ENCODE peak calls at places on chromosomes 4 and X, in nine cellular contexts. T is sigmoid colon; X is iPS-NIHi11; V is amniotic stem cell; H is sciatic nerve; S is stimulated activated CD8-positive, alpha-beta memory T cell treated with anti-CD3 and anti-CD28 coated beads, Interleukin-7, amount 100 ng/mL, for 1 hour; B is activated CD4-positive, alpha-beta T cell treated with anti-CD3 and anti-CD28 coated beads, Interleukin-2, amount 50 U/mL, for 48 hours; G is SW 1271; I is right lobe of liver. D is an unnamed sample.

GRCh38 chr4:108355523-108356208 is 186.9 kb upstream of the LEF1 start:
- DNase-seq in T (no peak), X (no peak), V (no peak), H (no peak), S (no peak), B (no peak), G (no peak), I (no peak), D (no peak)

GRCh38 chrX:133465254-133465653 is 50.0 kb upstream of the GPC4 start:
- DNase-seq in T (no peak), X (no peak), V (no peak), H (no peak), S (no peak), B (no peak), G (no peak), I (no peak), D (no peak)

GRCh38 chr4:127047930-127048329 is 584.8 kb upstream of the INTU start:
- DNase-seq in T (no peak), X (no peak), V (no peak), H (no peak), S (no peak), B (no peak), G (no peak), I (no peak), D (no peak)

GRCh38 chrX:50594788-50595187 is 124.2 kb upstream of the DGKK start:
- DNase-seq in T (no peak), X (peak; percentile 58), V (no peak), H (no peak), S (no peak), B (no peak), G (no peak), I (no peak), D (no peak)

GRCh38 chr4:76984127-76984526 is 34.6 kb downstream of the SEPTIN11 start:
- DNase-seq in T (peak; percentile 77), X (no peak), V (no peak), H (no peak), S (no peak), B (no peak), G (no peak), I (no peak), D (no peak)

GRCh38 chr4:152225680-152226079 is 310.2 kb downstream of the FBXW7 start:
- DNase-seq in T (no peak), X (no peak), V (no peak), H (no peak), S (no peak), B (no peak), G (no peak), I (no peak), D (no peak)

GRCh38 chr4:114598191-114599121 is at the start of gene UGT8:
- DNase-seq in T (no peak), X (peak; percentile 65), V (no peak), H (peak; percentile 78), S (no peak), B (peak; percentile 54), G (peak; percentile 50), I (peak; percentile 32), D (no peak)

GRCh38 chr4:10108818-10109783 is 7.5 kb downstream of the WDR1 start:
- DNase-seq in T (no peak), X (no peak), V (no peak), H (no peak), S (no peak), B (peak; percentile 54), G (no peak), I (no peak), D (no peak)

GRCh38 chr4:53734584-53735363 is 143.5 kb upstream of the LNX1 start:
- DNase-seq in T (no peak), X (no peak), V (peak; percentile 46), H (no peak), S (no peak), B (no peak), G (no peak), I (no peak), D (no peak)